ENCODE peak calls at places on chromosomes 7 and 10, in four cellular contexts. G is brain microvascular endothelial cell, F is Kasumi-1, Z is hypothalamus. A is an unnamed sample.

GRCh38 chr10:119761106-119761505 is 35.3 kb downstream of the INPP5F start:
- DNase-seq in Z (no peak), G (peak), F (no peak), A (no peak)

GRCh38 chr10:121988361-121989324 is at the start of gene TACC2:
- DNase-seq in Z (no peak), G (no peak), F (no peak), A (no peak)

GRCh38 chr10:6729071-6729773 is 149.1 kb upstream of the PRKCQ start:
- DNase-seq in F (no peak), G (no peak), Z (no peak), A (no peak)

GRCh38 chr7:106205621-106206222 is 79.1 kb downstream of the NAMPT start:
- DNase-seq in Z (no peak), G (peak), F (no peak), A (no peak)

GRCh38 chr7:81244213-81244612 is 325.4 kb upstream of the SEMA3C start:
- DNase-seq in G (peak), Z (no peak), F (no peak), A (peak)

GRCh38 chr7:18276380-18276779 is 219.2 kb upstream of the HDAC9 start:
- DNase-seq in G (no peak), Z (no peak), F (no peak), A (peak)

GRCh38 chr7:20786779-20787651 is at the start of gene SP8:
- DNase-seq in F (no peak), G (no peak), Z (no peak), A (peak)

GRCh38 chr7:150406565-150407421 is 27.7 kb downstream of the ZNF775 start:
- DNase-seq in F (peak), Z (no peak), G (no peak), A (peak)

GRCh38 chr7:138417103-138417695 is 42.9 kb upstream of the TRIM24 start:
- DNase-seq in G (no peak), F (peak), Z (no peak), A (peak)